ENCODE peak calls at places on chromosomes 6 and 20, in six cellular contexts. S is GM23338; Q is stimulated activated CD8-positive, alpha-beta memory T cell treated with anti-CD3 and anti-CD28 coated beads, Interleukin-15, amount 100 ng/mL, for 4 hours; R is NCI-H460; U is activated T-helper 1 cell treated with anti-CD3 and anti-CD28 coated beads, Interleukin-2, amount 50 U/mL, for 16 hours; W is AG08396. D is an unnamed sample.

GRCh38 chr6:43669050-43669921 is 18.3 kb downstream of the MRPS18A start:
- DNase-seq in S (peak), Q (no peak), R (no peak), U (no peak), W (peak), D (no peak)

GRCh38 chr6:3749991-3750323 is 1.6 kb downstream of the PXDC1 start:
- DNase-seq in S (no peak), Q (no peak), R (no peak), U (no peak), W (peak), D (no peak)

GRCh38 chr20:23349338-23350006 is 1.1 kb upstream of the NXT1 start:
- DNase-seq in S (peak), Q (no peak), R (no peak), U (no peak), W (no peak), D (no peak)

GRCh38 chr6:155291291-155291690 is 23.0 kb downstream of the TFB1M start:
- DNase-seq in S (no peak), Q (no peak), R (no peak), U (no peak), W (no peak), D (no peak)

GRCh38 chr6:100078509-100078908 is 84.5 kb upstream of the MCHR2 start:
- DNase-seq in S (peak), Q (no peak), R (peak), U (no peak), W (peak), D (no peak)

GRCh38 chr6:75275067-75275466 is 9.5 kb downstream of the TMEM30A start:
- DNase-seq in S (no peak), Q (no peak), R (no peak), U (no peak), W (peak), D (no peak)

GRCh38 chr6:19035454-19035853 is 648.3 kb downstream of the RNF144B start:
- DNase-seq in S (no peak), Q (no peak), R (no peak), U (no peak), W (no peak), D (no peak)

GRCh38 chr6:148745926-148746325 is 904 bp upstream of the UST start:
- DNase-seq in S (no peak), Q (no peak), R (no peak), U (no peak), W (no peak), D (no peak)

GRCh38 chr20:37914672-37915433 is 11.9 kb downstream of the VSTM2L start:
- DNase-seq in S (peak), Q (no peak), R (no peak), U (no peak), W (no peak), D (no peak)

GRCh38 chr6:83884523-83884922 is 25.0 kb downstream of the CYB5R4 start:
- DNase-seq in S (peak), Q (no peak), R (peak), U (no peak), W (peak), D (peak)

GRCh38 chr20:9021699-9022098 is 47.2 kb upstream of the PLCB4 start:
- DNase-seq in S (peak), Q (no peak), R (no peak), U (no peak), W (no peak), D (no peak)

GRCh38 chr6:144986271-144986670 is 701.1 kb downstream of the UTRN start:
- DNase-seq in S (no peak), Q (no peak), R (no peak), U (no peak), W (no peak), D (no peak)

GRCh38 chr20:44651507-44652373 is at the start of gene ADA:
- DNase-seq in S (peak), Q (no peak), R (no peak), U (peak), W (peak), D (peak)

GRCh38 chr6:37566209-37566859 is 66.6 kb upstream of the CCDC167 start:
- DNase-seq in S (peak), Q (peak), R (peak), U (peak), W (peak), D (peak)

GRCh38 chr6:43009124-43009523 is 4.6 kb downstream of the MEA1 start:
- DNase-seq in S (peak), Q (no peak), R (no peak), U (no peak), W (peak), D (peak)

GRCh38 chr20:63787302-63787701 is 43.8 kb downstream of the ZBTB46 start:
- DNase-seq in S (no peak), Q (no peak), R (no peak), U (no peak), W (no peak), D (no peak)

GRCh38 chr20:2234788-2235187 is 61.0 kb upstream of the TGM3 start:
- DNase-seq in S (peak), Q (no peak), R (no peak), U (no peak), W (no peak), D (no peak)

GRCh38 chr20:40997116-40997515 is 31.5 kb upstream of the TOP1 start:
- DNase-seq in S (peak), Q (no peak), R (no peak), U (no peak), W (no peak), D (no peak)

GRCh38 chr6:53529324-53530036 is 15.4 kb downstream of the GCLC start:
- DNase-seq in S (peak), Q (no peak), R (no peak), U (no peak), W (no peak), D (no peak)

GRCh38 chr6:113344969-113345368 is 512.2 kb upstream of the MARCKS start:
- DNase-seq in S (no peak), Q (no peak), R (no peak), U (no peak), W (no peak), D (no peak)

GRCh38 chr20:43971233-43971632 is 56.6 kb downstream of the TOX2 start:
- DNase-seq in S (no peak), Q (no peak), R (no peak), U (no peak), W (no peak), D (no peak)

GRCh38 chr6:14596410-14596809 is 478.8 kb downstream of the CD83 start:
- DNase-seq in S (no peak), Q (no peak), R (no peak), U (no peak), W (no peak), D (no peak)